ENCODE peak calls at places on chromosomes 16 and 17, in four cellular contexts. One of them, this sample, is unnamed. For H3K9me3, the result is how much of the 10 kb centered on the place peaks cover.

GRCh38 chr17:17698869-17699351 is 17.7 kb downstream of the RAI1 start:
- DNase-seq in Peyer's patch: no peak
- DNase-seq in BE2C: no peak
- DNase-seq in prostate gland: no peak
- DNase-seq in this sample: peak

GRCh38 chr16:73189132-73189531 is 141.2 kb upstream of the ZFHX3 start:
- DNase-seq in Peyer's patch: no peak
- DNase-seq in BE2C: no peak
- DNase-seq in prostate gland: no peak
- DNase-seq in this sample: no peak

GRCh38 chr17:35001549-35001948 is 21.2 kb downstream of the LIG3 start:
- DNase-seq in prostate gland: no peak
- DNase-seq in BE2C: no peak
- DNase-seq in Peyer's patch: no peak
- DNase-seq in this sample: no peak

GRCh38 chr17:15351925-15352324 is 10.5 kb upstream of the TEKT3 start:
- DNase-seq in BE2C: no peak
- DNase-seq in prostate gland: no peak
- DNase-seq in Peyer's patch: peak
- DNase-seq in this sample: no peak

GRCh38 chr16:54312502-54312991 is 26.0 kb upstream of the IRX3 start:
- DNase-seq in BE2C: no peak
- DNase-seq in prostate gland: no peak
- DNase-seq in Peyer's patch: no peak
- DNase-seq in this sample: no peak

GRCh38 chr16:30350134-30350871 is 4.8 kb downstream of the CD2BP2 start:
- DNase-seq in prostate gland: no peak
- DNase-seq in BE2C: no peak
- DNase-seq in Peyer's patch: no peak
- DNase-seq in this sample: no peak

GRCh38 chr17:74049167-74049797 is 154.2 kb upstream of the RPL38 start:
- DNase-seq in prostate gland: no peak
- DNase-seq in Peyer's patch: no peak
- DNase-seq in BE2C: no peak
- DNase-seq in this sample: no peak

GRCh38 chr16:75483222-75483621 is 12.0 kb downstream of the CHST6 start:
- DNase-seq in Peyer's patch: no peak
- DNase-seq in prostate gland: peak
- DNase-seq in BE2C: no peak
- DNase-seq in this sample: no peak

GRCh38 chr16:72474511-72475123 is 302.7 kb upstream of the PMFBP1 start:
- DNase-seq in BE2C: no peak
- DNase-seq in Peyer's patch: no peak
- DNase-seq in prostate gland: no peak
- DNase-seq in this sample: no peak

GRCh38 chr17:80949451-80950421 is 41.9 kb upstream of the CHMP6 start:
- DNase-seq in prostate gland: no peak
- DNase-seq in BE2C: peak
- DNase-seq in Peyer's patch: no peak
- DNase-seq in this sample: no peak

GRCh38 chr17:12789075-12789975 is at the start of gene ARHGAP44:
- DNase-seq in prostate gland: peak
- DNase-seq in Peyer's patch: peak
- DNase-seq in BE2C: peak
- DNase-seq in this sample: peak

GRCh38 chr17:65020284-65020683 is 36.3 kb downstream of the GNA13 start:
- DNase-seq in BE2C: no peak
- DNase-seq in Peyer's patch: no peak
- DNase-seq in prostate gland: no peak
- DNase-seq in this sample: peak

GRCh38 chr16:3960049-3960809 is 79.7 kb upstream of the CREBBP start:
- DNase-seq in BE2C: no peak
- DNase-seq in prostate gland: no peak
- DNase-seq in Peyer's patch: no peak
- DNase-seq in this sample: peak

GRCh38 chr16:29961127-29961478 is 776 bp upstream of the TMEM219 start:
- DNase-seq in prostate gland: no peak
- DNase-seq in BE2C: no peak
- DNase-seq in Peyer's patch: no peak
- DNase-seq in this sample: no peak

GRCh38 chr16:48831081-48831722 is 221.2 kb upstream of the N4BP1 start:
- DNase-seq in BE2C: no peak
- DNase-seq in Peyer's patch: no peak
- DNase-seq in prostate gland: no peak
- DNase-seq in this sample: peak

GRCh38 chr17:41758601-41759000 is 24.2 kb upstream of the HAP1 start:
- DNase-seq in Peyer's patch: no peak
- DNase-seq in prostate gland: no peak
- DNase-seq in BE2C: no peak
- DNase-seq in this sample: no peak

GRCh38 chr17:57256708-57257112 is 387 bp downstream of the MSI2 start:
- DNase-seq in BE2C: no peak
- DNase-seq in prostate gland: peak
- DNase-seq in Peyer's patch: peak
- DNase-seq in this sample: peak

GRCh38 chr16:75288596-75289120 is 37.2 kb upstream of the BCAR1 start:
- DNase-seq in prostate gland: no peak
- DNase-seq in Peyer's patch: peak
- DNase-seq in BE2C: no peak
- DNase-seq in this sample: no peak

GRCh38 chr17:41772218-41772585 is 14.3 kb downstream of the JUP start:
- DNase-seq in Peyer's patch: peak
- DNase-seq in BE2C: no peak
- DNase-seq in prostate gland: peak
- DNase-seq in this sample: no peak

GRCh38 chr17:27602721-27603445 is 28.1 kb upstream of the LGALS9 start:
- DNase-seq in prostate gland: peak
- DNase-seq in Peyer's patch: peak
- DNase-seq in BE2C: peak
- DNase-seq in this sample: peak

GRCh38 chr17:76556759-76557367 is 17.0 kb downstream of the PRCD start:
- DNase-seq in prostate gland: no peak
- DNase-seq in BE2C: no peak
- DNase-seq in Peyer's patch: peak
- DNase-seq in this sample: peak

GRCh38 chr16:31356566-31357323 is 1.8 kb downstream of the ITGAX start:
- DNase-seq in BE2C: no peak
- DNase-seq in prostate gland: no peak
- DNase-seq in Peyer's patch: peak
- DNase-seq in this sample: no peak

GRCh38 chr17:10197721-10198508 is 491 bp downstream of the GAS7 start:
- DNase-seq in BE2C: no peak
- DNase-seq in Peyer's patch: no peak
- DNase-seq in prostate gland: no peak
- DNase-seq in this sample: no peak

GRCh38 chr17:15479697-15480096 is 12.3 kb upstream of the CDRT4 start:
- DNase-seq in BE2C: no peak
- DNase-seq in prostate gland: no peak
- DNase-seq in Peyer's patch: no peak
- DNase-seq in this sample: no peak

GRCh38 chr17:58932956-58933355 is 173.7 kb downstream of the TRIM37 start:
- DNase-seq in BE2C: no peak
- DNase-seq in prostate gland: no peak
- DNase-seq in Peyer's patch: no peak
- DNase-seq in this sample: no peak

GRCh38 chr16:22402191-22402590 is 27.8 kb upstream of the CDR2 start:
- DNase-seq in Peyer's patch: no peak
- DNase-seq in BE2C: no peak
- DNase-seq in prostate gland: no peak
- DNase-seq in this sample: peak

GRCh38 chr16:62732101-62732500 is 695.9 kb upstream of the CDH8 start:
- DNase-seq in Peyer's patch: no peak
- DNase-seq in BE2C: no peak
- DNase-seq in prostate gland: no peak
- DNase-seq in this sample: no peak

GRCh38 chr17:41067281-41067680 is 1.6 kb upstream of the KRTAP2-4 start:
- DNase-seq in BE2C: no peak
- DNase-seq in Peyer's patch: no peak
- DNase-seq in prostate gland: no peak
- DNase-seq in this sample: no peak

GRCh38 chr16:3155181-3155580 is 20.4 kb downstream of the ZNF213 start:
- DNase-seq in prostate gland: no peak
- DNase-seq in Peyer's patch: no peak
- DNase-seq in BE2C: no peak
- DNase-seq in this sample: no peak

GRCh38 chr17:72171703-72172670 is 51.2 kb downstream of the SOX9 start:
- DNase-seq in prostate gland: no peak
- DNase-seq in BE2C: no peak
- DNase-seq in Peyer's patch: no peak
- DNase-seq in this sample: no peak

GRCh38 chr16:86534779-86535605 is 20.0 kb downstream of the MTHFSD start:
- DNase-seq in BE2C: no peak
- DNase-seq in prostate gland: no peak
- DNase-seq in Peyer's patch: no peak
- DNase-seq in this sample: no peak

GRCh38 chr16:57665541-57665940 is 2.6 kb upstream of the ADGRG3 start:
- DNase-seq in prostate gland: no peak
- DNase-seq in Peyer's patch: no peak
- DNase-seq in BE2C: no peak
- DNase-seq in this sample: no peak

GRCh38 chr17:76370261-76370993 is 14.0 kb upstream of the SPHK1 start:
- DNase-seq in Peyer's patch: peak
- DNase-seq in prostate gland: peak
- DNase-seq in BE2C: peak
- DNase-seq in this sample: peak

GRCh38 chr16:78096386-78096785 is 3.1 kb upstream of the WWOX start:
- DNase-seq in Peyer's patch: no peak
- DNase-seq in prostate gland: no peak
- DNase-seq in BE2C: no peak
- DNase-seq in this sample: no peak

GRCh38 chr17:50028207-50029120 is 27.4 kb upstream of the ITGA3 start:
- DNase-seq in BE2C: no peak
- DNase-seq in Peyer's patch: peak
- DNase-seq in prostate gland: no peak
- DNase-seq in this sample: peak

GRCh38 chr16:22970191-22970845 is 156.4 kb downstream of the HS3ST2 start:
- DNase-seq in prostate gland: no peak
- DNase-seq in BE2C: peak
- DNase-seq in Peyer's patch: no peak
- DNase-seq in this sample: no peak

GRCh38 chr16:28279006-28279405 is 13.3 kb upstream of the SBK1 start:
- DNase-seq in prostate gland: no peak
- DNase-seq in BE2C: no peak
- DNase-seq in Peyer's patch: no peak
- DNase-seq in this sample: peak

GRCh38 chr16:30758988-30759461 is 2.8 kb downstream of the CFAP119 start:
- DNase-seq in prostate gland: no peak
- DNase-seq in BE2C: no peak
- DNase-seq in Peyer's patch: peak
- DNase-seq in this sample: no peak

GRCh38 chr17:78263063-78263735 is 31.8 kb downstream of the TMEM235 start:
- DNase-seq in BE2C: no peak
- DNase-seq in Peyer's patch: peak
- DNase-seq in prostate gland: no peak
- DNase-seq in this sample: no peak

GRCh38 chr17:40015005-40015997 is at the start of gene CSF3:
- DNase-seq in BE2C: no peak
- DNase-seq in prostate gland: no peak
- DNase-seq in Peyer's patch: peak
- DNase-seq in this sample: no peak

DNA sequence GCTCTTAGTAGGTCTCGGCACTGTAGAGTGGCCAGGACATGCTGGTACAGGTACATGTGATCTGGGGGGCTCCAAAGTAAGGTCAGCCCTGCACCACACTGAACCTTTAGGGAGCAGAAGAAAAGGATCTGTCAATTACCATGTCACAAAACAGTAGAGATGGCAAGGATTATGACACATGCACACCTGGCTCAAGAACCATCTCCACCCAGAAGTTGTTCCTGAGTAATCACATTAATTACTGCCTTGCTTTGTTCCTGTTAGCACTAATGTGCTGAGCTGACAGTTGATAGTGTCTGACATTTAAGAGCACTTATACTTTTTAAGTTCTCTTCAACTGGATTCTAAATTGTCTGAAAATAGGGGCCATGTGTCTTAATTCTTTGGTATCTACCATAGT is 9.5 kb downstream of the BLTP2 start:
- DNase-seq in Peyer's patch: no peak
- DNase-seq in prostate gland: no peak
- DNase-seq in BE2C: no peak
- DNase-seq in this sample: no peak
- TF ChIP-seq CTCF in Peyer's patch: no peak
- TF ChIP-seq CTCF in prostate gland: no peak
- TF ChIP-seq CTCF in BE2C: no peak
- TF ChIP-seq CTCF in this sample: no peak

GRCh38 chr16:68574479-68574878 is 35.4 kb downstream of the ZFP90 start:
- DNase-seq in BE2C: no peak
- DNase-seq in prostate gland: no peak
- DNase-seq in Peyer's patch: no peak
- DNase-seq in this sample: no peak

GRCh38 chr16:68575082-68575481 is 36.0 kb downstream of the ZFP90 start:
- DNase-seq in Peyer's patch: no peak
- DNase-seq in prostate gland: no peak
- DNase-seq in BE2C: no peak
- DNase-seq in this sample: no peak

GRCh38 chr16:68577352-68577853 is 38.3 kb downstream of the ZFP90 start:
- DNase-seq in prostate gland: no peak
- DNase-seq in Peyer's patch: no peak
- DNase-seq in BE2C: no peak
- DNase-seq in this sample: no peak
- H3K9me3 ChIP-seq in prostate gland: under half
- H3K9me3 ChIP-seq in Peyer's patch: under half
- H3K9me3 ChIP-seq in BE2C: under half
- H3K9me3 ChIP-seq in this sample: under half

GRCh38 chr17:2484876-2485275 is 26.8 kb downstream of the METTL16 start:
- DNase-seq in Peyer's patch: no peak
- DNase-seq in prostate gland: peak
- DNase-seq in BE2C: no peak
- DNase-seq in this sample: peak
- TF ChIP-seq CTCF in Peyer's patch: no peak
- TF ChIP-seq CTCF in prostate gland: no peak
- TF ChIP-seq CTCF in BE2C: no peak
- TF ChIP-seq CTCF in this sample: no peak

GRCh38 chr16:392450-393027 is 4.5 kb upstream of the NME4 start:
- DNase-seq in prostate gland: no peak
- DNase-seq in Peyer's patch: no peak
- DNase-seq in BE2C: no peak
- DNase-seq in this sample: no peak

GRCh38 chr16:386641-387156 is 4.9 kb upstream of the PGAP6 start:
- DNase-seq in Peyer's patch: no peak
- DNase-seq in prostate gland: no peak
- DNase-seq in BE2C: no peak
- DNase-seq in this sample: no peak

GRCh38 chr16:391885-392335 is 5.1 kb upstream of the NME4 start:
- DNase-seq in Peyer's patch: peak
- DNase-seq in prostate gland: no peak
- DNase-seq in BE2C: peak
- DNase-seq in this sample: peak

GRCh38 chr16:383326-384020 is 1.7 kb upstream of the PGAP6 start:
- DNase-seq in Peyer's patch: peak
- DNase-seq in prostate gland: peak
- DNase-seq in BE2C: peak
- DNase-seq in this sample: no peak

GRCh38 chr16:389317-389716 is 7.5 kb upstream of the PGAP6 start:
- DNase-seq in Peyer's patch: no peak
- DNase-seq in BE2C: no peak
- DNase-seq in prostate gland: no peak
- DNase-seq in this sample: no peak
- H3K9me3 ChIP-seq in Peyer's patch: under half
- H3K9me3 ChIP-seq in BE2C: under half
- H3K9me3 ChIP-seq in prostate gland: under half
- H3K9me3 ChIP-seq in this sample: under half

GRCh38 chr17:46935658-46936266 is 12.8 kb downstream of the GOSR2 start:
- DNase-seq in Peyer's patch: peak
- DNase-seq in BE2C: no peak
- DNase-seq in prostate gland: no peak
- DNase-seq in this sample: no peak
- TF ChIP-seq CTCF in Peyer's patch: no peak
- TF ChIP-seq CTCF in BE2C: no peak
- TF ChIP-seq CTCF in prostate gland: no peak
- TF ChIP-seq CTCF in this sample: no peak

This sample was measured in A673.